ENCODE peak calls at places on chromosomes 11 and 22, in four cellular contexts. Y, V, M and S are unnamed samples.

GRCh38 chr22:30196141-30196866 is 50.3 kb downstream of the LIF start:
- DNase-seq in V (no peak), M (peak; percentile 91), Y (peak; percentile 70), S (no peak)

GRCh38 chr11:96622026-96622634 is 232.3 kb downstream of the JRKL start:
- DNase-seq in M (no peak), V (no peak), Y (no peak), S (no peak)

GRCh38 chr22:43168416-43169309 is 17.3 kb downstream of the TSPO start:
- DNase-seq in M (no peak), Y (no peak), V (no peak), S (no peak)

GRCh38 chr22:44204937-44205712 is 24.4 kb downstream of the PARVG start:
- DNase-seq in M (no peak), Y (no peak), V (no peak), S (no peak)

GRCh38 chr22:28442264-28442950 is 237.2 kb downstream of the TTC28 start:
- DNase-seq in V (peak; percentile 64), Y (peak; percentile 83), M (peak; percentile 6), S (peak; percentile 74)

GRCh38 chr22:28105988-28106387 is 186.9 kb upstream of the PITPNB start:
- DNase-seq in M (no peak), Y (no peak), V (no peak), S (no peak)

GRCh38 chr11:126585388-126586302 is 230.2 kb downstream of the ST3GAL4 start:
- DNase-seq in V (no peak), M (no peak), Y (no peak), S (no peak)

GRCh38 chr22:44819966-44820631 is 67.7 kb downstream of the ARHGAP8 start:
- DNase-seq in Y (no peak), M (no peak), V (no peak), S (no peak)

GRCh38 chr11:68396526-68396925 is 64.0 kb upstream of the PPP6R3 start:
- DNase-seq in M (no peak), V (no peak), Y (no peak), S (no peak)

GRCh38 chr22:28440517-28441366 is 238.9 kb downstream of the TTC28 start:
- DNase-seq in Y (no peak), M (no peak), V (no peak), S (no peak)

GRCh38 chr11:88100161-88100560 is 75.1 kb downstream of the RAB38 start:
- DNase-seq in V (no peak), Y (no peak), M (no peak), S (no peak)

GRCh38 chr11:115990004-115990447 is 485.8 kb upstream of the CADM1 start:
- DNase-seq in M (no peak), Y (peak; percentile 30), V (peak; percentile 38), S (no peak)

GRCh38 chr22:49934144-49934890 is 15.9 kb downstream of the CRELD2 start:
- DNase-seq in M (no peak), V (no peak), Y (peak; percentile 64), S (no peak)

GRCh38 chr22:43592470-43592869 is 180.7 kb downstream of the MPPED1 start:
- DNase-seq in V (no peak), M (no peak), Y (peak; percentile 17), S (no peak)

GRCh38 chr11:44880953-44881352 is 69.7 kb downstream of the TP53I11 start:
- DNase-seq in M (no peak), Y (no peak), V (no peak), S (no peak)

GRCh38 chr22:36237462-36238347 is 1.6 kb downstream of the APOL2 start:
- DNase-seq in Y (no peak), M (no peak), V (peak; percentile 41), S (no peak)

GRCh38 chr11:59173080-59173963 is 1.4 kb downstream of the DTX4 start:
- DNase-seq in Y (no peak), M (no peak), V (no peak), S (no peak)

GRCh38 chr22:20413217-20414058 is 19.5 kb downstream of the ZNF74 start:
- DNase-seq in Y (no peak), V (no peak), M (no peak), S (no peak)

GRCh38 chr11:70524096-70524922 is 126.0 kb downstream of the CTTN start:
- DNase-seq in Y (no peak), V (no peak), M (no peak), S (no peak)

GRCh38 chr22:47030881-47031627 is 268.6 kb downstream of the TBC1D22A start:
- DNase-seq in V (no peak), M (no peak), Y (no peak), S (no peak)

GRCh38 chr11:2525166-2525861 is 80.5 kb downstream of the KCNQ1 start:
- DNase-seq in M (no peak), V (peak; percentile 11), Y (no peak), S (no peak)

GRCh38 chr11:11265320-11265719 is 87.7 kb downstream of the CSNK2A3 start:
- DNase-seq in M (no peak), V (no peak), Y (no peak), S (no peak)

GRCh38 chr11:114197799-114198500 is 98.2 kb upstream of the NNMT start:
- DNase-seq in V (no peak), M (no peak), Y (no peak), S (no peak)

GRCh38 chr11:47271328-47271727 is 1.4 kb downstream of the MADD start:
- DNase-seq in M (no peak), Y (peak; percentile 47), V (no peak), S (no peak)

GRCh38 chr22:46338636-46339035 is 3.1 kb downstream of the TRMU start:
- DNase-seq in Y (no peak), M (no peak), V (no peak), S (no peak)

GRCh38 chr11:74849525-74850391 is 99.1 kb downstream of the XRRA1 start:
- DNase-seq in M (no peak), Y (no peak), V (no peak), S (no peak)

GRCh38 chr22:24105018-24105360 is 76.3 kb upstream of the SUSD2 start:
- DNase-seq in V (no peak), M (no peak), Y (no peak), S (no peak)

GRCh38 chr11:33941637-33942160 is 49.8 kb upstream of the LMO2 start:
- DNase-seq in V (peak; percentile 28), Y (peak; percentile 89), M (peak; percentile 18), S (no peak)

GRCh38 chr11:75562836-75563484 is 907 bp downstream of the SERPINH1 start:
- DNase-seq in V (no peak), Y (peak; percentile 82), M (no peak), S (no peak)

GRCh38 chr11:79119491-79120284 is 321.1 kb downstream of the TENM4 start:
- DNase-seq in V (no peak), M (no peak), Y (no peak), S (no peak)

GRCh38 chr22:35149149-35149548 is 83.2 kb downstream of the ISX start:
- DNase-seq in V (no peak), Y (no peak), M (no peak), S (no peak)

GRCh38 chr11:1564535-1565172 is 7.4 kb downstream of the DUSP8 start:
- DNase-seq in M (no peak), Y (peak; percentile 79), V (no peak), S (peak; percentile 75)

GRCh38 chr11:110196241-110196754 is 100.1 kb downstream of the RDX start:
- DNase-seq in Y (no peak), M (peak; percentile 38), V (no peak), S (no peak)

GRCh38 chr11:62402226-62402625 is 16.6 kb upstream of the SCGB1A1 start:
- DNase-seq in Y (no peak), M (no peak), V (no peak), S (no peak)

GRCh38 chr11:60377737-60378136 is 595 bp upstream of the MS4A7 start:
- DNase-seq in M (no peak), V (peak; percentile 25), Y (no peak), S (no peak)

GRCh38 chr11:62439785-62440602 is 21.2 kb downstream of the SCGB1A1 start:
- DNase-seq in M (no peak), V (no peak), Y (peak; percentile 51), S (no peak)

GRCh38 chr11:65170058-65170534 is at the start of gene SPDYC:
- DNase-seq in M (peak; percentile 56), V (no peak), Y (peak; percentile 98), S (no peak)
- TF ChIP-seq POLR2AphosphoS5 in M (peak; percentile 87), V (no peak), Y (peak; percentile 99), S (no peak)

DNA sequence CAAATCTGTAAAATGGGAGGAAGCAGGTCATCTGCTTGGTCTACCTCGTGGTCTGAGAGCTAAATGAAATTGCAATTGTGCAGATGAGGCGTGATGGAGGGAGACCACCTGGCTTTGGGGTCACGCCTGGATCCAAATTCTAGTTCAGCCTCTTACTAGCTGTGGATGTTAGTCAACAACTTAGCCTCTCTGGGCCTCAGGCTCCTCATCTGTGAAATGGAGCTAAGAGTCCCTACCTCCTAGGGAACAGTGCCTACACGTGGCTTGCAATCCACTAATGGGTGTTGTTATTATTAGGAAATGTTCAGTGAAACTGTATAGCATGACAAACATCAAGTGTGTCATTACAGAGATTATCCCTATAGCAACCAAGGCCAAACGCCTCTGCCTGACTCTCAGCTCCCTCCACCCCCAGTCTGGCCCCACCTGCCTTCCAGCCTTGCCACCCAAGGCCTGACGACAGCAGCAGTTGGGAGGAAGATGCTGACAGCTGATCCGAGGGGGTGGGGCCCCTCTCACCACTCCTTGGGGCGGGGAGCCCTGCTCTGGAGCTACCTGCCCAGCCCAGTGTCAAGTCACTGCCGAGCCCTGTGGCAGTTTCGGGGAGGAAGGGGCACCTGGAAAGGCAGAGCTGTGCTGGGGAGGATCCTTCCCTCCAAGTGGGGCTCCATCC is 1.7 kb upstream of the RHOD start:
- DNase-seq in V (no peak), Y (peak; percentile 71), M (peak; percentile 26), S (peak; percentile 59)
- TF ChIP-seq POLR2A in V (no peak), Y (no peak), M (no peak), S (no peak)

DNA sequence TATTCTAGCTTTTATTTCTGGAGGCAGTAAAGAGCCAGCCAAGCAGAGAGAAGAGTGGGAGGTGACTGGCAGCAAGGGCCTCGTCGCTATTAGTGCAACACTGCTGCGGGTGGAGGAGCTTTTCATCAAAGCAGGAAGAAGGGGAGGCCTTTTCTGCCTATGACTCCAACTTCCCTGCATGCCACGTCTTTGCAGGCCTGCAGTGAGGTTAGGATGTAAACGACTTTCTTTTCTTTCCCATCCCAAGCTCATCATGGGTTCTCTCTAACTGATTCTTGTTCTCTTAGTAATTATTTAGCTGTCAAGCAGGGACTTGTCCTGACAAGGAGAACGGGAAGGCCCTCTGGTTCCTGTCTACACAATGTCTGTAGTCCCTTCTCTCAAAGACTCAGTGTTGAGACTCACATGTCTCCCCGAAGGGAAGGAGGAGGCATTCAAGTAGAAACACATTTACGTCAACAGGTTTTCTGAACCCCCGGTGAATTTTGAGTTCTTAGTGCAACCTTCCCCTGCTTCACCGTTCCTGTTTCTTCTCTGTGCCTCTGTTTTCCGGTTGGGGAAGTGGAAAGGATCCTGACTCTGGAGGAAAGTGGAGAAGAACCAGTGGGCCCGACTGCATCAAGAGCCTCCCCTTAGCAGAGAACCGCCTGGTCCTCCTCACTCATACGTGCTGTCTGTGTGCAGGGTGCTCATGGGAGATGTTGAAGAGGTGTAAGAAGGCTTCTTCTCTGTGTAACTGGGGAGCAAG is 56.9 kb downstream of the PACS1 start:
- DNase-seq in M (no peak), Y (no peak), V (no peak), S (no peak)
- TF ChIP-seq POLR2AphosphoS5 in M (no peak), Y (no peak), V (no peak), S (no peak)

DNA sequence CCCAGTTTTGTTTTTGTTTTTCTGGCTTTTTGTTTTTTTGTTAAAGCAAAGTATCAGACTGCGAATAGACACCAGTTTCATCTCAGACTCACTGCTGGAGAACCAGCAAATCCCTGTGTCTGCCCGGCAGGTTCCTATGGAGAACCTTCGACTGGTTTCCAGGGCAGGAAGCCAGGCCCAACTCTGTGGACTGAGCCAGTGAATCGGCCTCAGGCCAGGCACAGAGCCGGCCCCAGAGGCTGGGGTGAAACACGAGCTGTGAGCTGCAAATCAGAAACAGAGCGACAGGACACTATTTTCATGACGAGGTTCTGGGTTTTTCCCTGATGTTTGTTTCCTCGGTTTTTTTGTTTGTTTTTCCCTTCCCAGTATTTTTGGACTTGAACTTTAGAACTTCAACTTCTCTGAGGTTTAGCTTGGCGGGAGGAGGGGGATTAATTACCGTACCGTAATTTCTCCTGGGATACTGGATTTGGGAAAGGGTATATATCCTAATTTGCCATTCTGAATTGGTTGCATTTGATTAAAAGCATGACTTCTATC is 15.9 kb upstream of the B4GALNT4 start:
- DNase-seq in Y (peak; percentile 78), V (no peak), M (no peak), S (no peak)
- TF ChIP-seq POLR2A in Y (no peak), V (no peak), M (no peak), S (no peak)